ENCODE peak calls at places on chromosomes 16 and 17, in seven cellular contexts. L is ELR; N is stimulated activated CD8-positive, alpha-beta memory T cell treated with anti-CD3 and anti-CD28 coated beads, Interleukin-4, amount 100 ng/mL, for 24 hours; S is AG04450; H is NCI-H2081; J is anterior cingulate cortex; K is pancreas. W is an unnamed sample.

GRCh38 chr17:19322861-19323260 is 39.7 kb downstream of the B9D1 start:
- DNase-seq in L (no peak), N (no peak), S (no peak), H (no peak), J (no peak), K (no peak), W (peak)

GRCh38 chr17:78294776-78295175 is 63.3 kb downstream of the TMEM235 start:
- DNase-seq in L (peak), N (no peak), S (no peak), H (no peak), J (no peak), K (no peak), W (no peak)

GRCh38 chr17:28247671-28248556 is 71.1 kb upstream of the TMEM97 start:
- DNase-seq in L (peak), N (no peak), S (no peak), H (no peak), J (no peak), K (no peak), W (no peak)

GRCh38 chr17:36182176-36183000 is 6.0 kb upstream of the TBC1D3B start:
- DNase-seq in L (no peak), N (no peak), S (no peak), H (no peak), J (no peak), K (no peak), W (no peak)

GRCh38 chr16:29825145-29826044 is 5.1 kb downstream of the MVP start:
- DNase-seq in L (peak), N (no peak), S (peak), H (no peak), J (no peak), K (no peak), W (no peak)

GRCh38 chr16:88505405-88506082 is 52.5 kb downstream of the ZFPM1 start:
- DNase-seq in L (peak), N (peak), S (no peak), H (peak), J (no peak), K (peak), W (no peak)

GRCh38 chr17:36680701-36681202 is 79.4 kb downstream of the MRM1 start:
- DNase-seq in L (no peak), N (no peak), S (no peak), H (no peak), J (no peak), K (no peak), W (no peak)

GRCh38 chr17:73719588-73720071 is 75.4 kb upstream of the SDK2 start:
- DNase-seq in L (no peak), N (no peak), S (no peak), H (no peak), J (peak), K (no peak), W (peak)

GRCh38 chr17:69951058-69951457 is 124.0 kb upstream of the KCNJ16 start:
- DNase-seq in L (no peak), N (no peak), S (no peak), H (no peak), J (no peak), K (no peak), W (no peak)

GRCh38 chr17:34133350-34133749 is 121.7 kb upstream of the CCL2 start:
- DNase-seq in L (no peak), N (no peak), S (no peak), H (no peak), J (peak), K (no peak), W (peak)

GRCh38 chr16:87043273-87044030 is 273.7 kb downstream of the C16orf95 start:
- DNase-seq in L (no peak), N (no peak), S (peak), H (no peak), J (no peak), K (peak), W (peak)

GRCh38 chr17:5282639-5283217 is 644 bp downstream of the RABEP1 start:
- DNase-seq in L (peak), N (peak), S (no peak), H (no peak), J (peak), K (peak), W (no peak)

GRCh38 chr16:82761858-82762257 is 135.1 kb downstream of the CDH13 start:
- DNase-seq in L (peak), N (no peak), S (peak), H (no peak), J (no peak), K (no peak), W (no peak)

GRCh38 chr17:28684963-28685362 is 23.0 kb downstream of the SUPT6H start:
- DNase-seq in L (peak), N (no peak), S (no peak), H (no peak), J (peak), K (no peak), W (no peak)

GRCh38 chr16:85511938-85512551 is 101.1 kb upstream of the GSE1 start:
- DNase-seq in L (no peak), N (no peak), S (no peak), H (no peak), J (no peak), K (no peak), W (no peak)

GRCh38 chr16:19753815-19754643 is 36.0 kb downstream of the IQCK start:
- DNase-seq in L (peak), N (no peak), S (no peak), H (no peak), J (no peak), K (peak), W (no peak)

GRCh38 chr17:73412914-73413313 is 101.1 kb upstream of the CDC42EP4 start:
- DNase-seq in L (no peak), N (no peak), S (no peak), H (no peak), J (no peak), K (no peak), W (no peak)

GRCh38 chr17:10738516-10739258 is 8.9 kb upstream of the TMEM220 start:
- DNase-seq in L (no peak), N (no peak), S (no peak), H (no peak), J (no peak), K (no peak), W (no peak)

GRCh38 chr17:3894927-3895343 is 2.1 kb upstream of the CAMKK1 start:
- DNase-seq in L (peak), N (no peak), S (no peak), H (no peak), J (no peak), K (peak), W (no peak)

GRCh38 chr17:75430159-75430748 is 24.8 kb upstream of the GRB2 start:
- DNase-seq in L (peak), N (no peak), S (no peak), H (no peak), J (no peak), K (no peak), W (no peak)

GRCh38 chr17:62778990-62779681 is 29.0 kb downstream of the MARCHF10 start:
- DNase-seq in L (peak), N (no peak), S (peak), H (peak), J (no peak), K (peak), W (no peak)

GRCh38 chr17:35086164-35086563 is 22.7 kb upstream of the RFFL start:
- DNase-seq in L (no peak), N (no peak), S (no peak), H (no peak), J (no peak), K (no peak), W (no peak)

GRCh38 chr16:1979271-1980025 is 1.8 kb downstream of the NOXO1 start:
- DNase-seq in L (no peak), N (no peak), S (no peak), H (peak), J (no peak), K (peak), W (no peak)

GRCh38 chr17:40451420-40451819 is 8.2 kb downstream of the IGFBP4 start:
- DNase-seq in L (no peak), N (no peak), S (peak), H (no peak), J (no peak), K (peak), W (peak)

W was measured in cardiac septum.